ENCODE peak calls at places on chromosomes 12 and 14, in five cellular contexts. K, U, V, N and C are unnamed samples.

GRCh38 chr12:75933136-75933535 is 98.4 kb downstream of the PHLDA1 start:
- DNase-seq in V (peak; percentile 96), U (no peak), N (no peak), K (no peak), C (no peak)

GRCh38 chr14:31787377-31787776 is 226.2 kb downstream of the NUBPL start:
- DNase-seq in U (no peak), N (no peak), V (peak; percentile 11), K (no peak), C (no peak)

GRCh38 chr12:5083955-5084849 is 40.5 kb downstream of the KCNA5 start:
- DNase-seq in U (peak; percentile 73), N (peak; percentile 65), K (no peak), V (peak; percentile 71), C (peak; percentile 72)

GRCh38 chr12:110744697-110745264 is 2.1 kb upstream of the PPP1CC start:
- DNase-seq in U (no peak), V (no peak), K (no peak), N (no peak), C (peak; percentile 28)

GRCh38 chr14:82354126-82354525 is 820.5 kb upstream of the SEL1L start:
- DNase-seq in U (no peak), N (no peak), K (no peak), V (no peak), C (no peak)

GRCh38 chr12:116406529-116406928 is 129.0 kb upstream of the MED13L start:
- DNase-seq in V (peak; percentile 55), U (no peak), N (peak; percentile 50), K (peak; percentile 84), C (peak; percentile 98)

GRCh38 chr12:45458854-45459807 is 243.2 kb downstream of the ANO6 start:
- DNase-seq in U (no peak), K (no peak), V (peak; percentile 13), N (no peak), C (no peak)

GRCh38 chr12:115404761-115405470 is 720.9 kb upstream of the TBX3 start:
- DNase-seq in V (peak; percentile 92), K (no peak), N (no peak), U (no peak), C (no peak)

GRCh38 chr12:88371416-88372183 is 208.7 kb downstream of the KITLG start:
- DNase-seq in K (no peak), N (no peak), U (no peak), V (no peak), C (no peak)

GRCh38 chr14:80110721-80111120 is 100.6 kb downstream of the DIO2 start:
- DNase-seq in K (no peak), V (no peak), N (no peak), U (no peak), C (no peak)

GRCh38 chr14:99562848-99563748 is 40.9 kb downstream of the CCDC85C start:
- DNase-seq in K (peak; percentile 96), U (peak; percentile 82), V (peak; percentile 65), N (peak; percentile 92), C (peak; percentile 91)

GRCh38 chr12:11652351-11653040 is 3.0 kb downstream of the ETV6 start:
- DNase-seq in V (peak; percentile 67), U (no peak), N (no peak), K (no peak), C (no peak)

GRCh38 chr12:88334271-88334670 is 192.2 kb downstream of the TMTC3 start:
- DNase-seq in V (peak; percentile 63), U (peak; percentile 18), N (no peak), K (no peak), C (no peak)

GRCh38 chr12:76552343-76552938 is 7.1 kb downstream of the OSBPL8 start:
- DNase-seq in K (no peak), V (no peak), U (no peak), N (no peak), C (no peak)

GRCh38 chr12:106975098-106975497 is 11.8 kb downstream of the MTERF2 start:
- DNase-seq in U (no peak), K (no peak), N (no peak), V (no peak), C (no peak)

GRCh38 chr12:25386823-25387134 is 136.1 kb upstream of the KRAS start:
- DNase-seq in N (no peak), U (no peak), K (no peak), V (no peak), C (no peak)

GRCh38 chr14:31945074-31945613 is 132.0 kb upstream of the ARHGAP5 start:
- DNase-seq in V (no peak), U (no peak), K (no peak), N (no peak), C (no peak)

GRCh38 chr12:6201775-6202292 is 1.6 kb downstream of the CD9 start:
- DNase-seq in K (no peak), U (no peak), V (no peak), N (no peak), C (no peak)

GRCh38 chr12:54189198-54189539 is 384 bp upstream of the SMUG1 start:
- DNase-seq in K (no peak), U (no peak), N (no peak), V (no peak), C (no peak)

DNA sequence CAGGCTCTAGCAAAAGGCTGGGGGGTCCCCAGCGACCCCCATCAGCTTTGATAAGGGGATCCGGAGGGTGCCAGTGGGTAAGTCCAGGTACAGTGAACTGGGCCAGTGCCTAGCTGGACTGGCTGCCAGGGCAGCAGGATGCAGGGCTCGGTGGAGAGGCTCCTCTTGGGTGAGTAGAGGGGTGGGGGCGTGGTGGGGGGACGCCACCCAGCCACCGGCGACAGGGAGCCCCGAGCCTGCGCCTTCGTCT is 171 bp downstream of the RAPGEF3 start:
- DNase-seq in N (no peak), V (no peak), U (no peak), K (no peak), C (no peak)
- H2BK15ac ChIP-seq in N (peak overlapping the region; percentile 29), V (no peak overlapping the region), U (peak overlapping the region; percentile 53), K (no peak overlapping the region), C (no peak overlapping the region)

DNA sequence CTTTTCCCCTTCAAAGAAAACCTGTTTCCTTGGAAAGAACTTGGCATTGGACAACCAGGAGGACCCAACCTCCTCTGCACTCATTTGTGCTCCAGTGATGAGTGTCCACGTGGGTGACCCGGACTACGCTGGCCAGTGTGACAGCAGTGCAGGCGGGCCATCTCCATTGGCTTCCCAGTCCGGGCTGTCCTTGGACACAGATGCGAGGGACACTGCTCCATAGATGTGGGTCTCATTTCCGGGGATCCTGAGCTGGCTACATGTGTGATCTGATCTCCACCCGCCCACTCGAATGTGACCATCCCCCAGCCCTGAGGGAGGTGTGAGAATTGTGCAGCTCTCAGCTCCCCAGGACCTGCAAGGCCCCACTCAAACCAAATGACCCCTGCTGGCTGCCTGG is 836.6 kb upstream of the TMEM132C start:
- DNase-seq in N (no peak), K (no peak), V (no peak), U (no peak), C (no peak)
- H2BK15ac ChIP-seq in N (no peak overlapping the region), K (no peak overlapping the region), V (no peak overlapping the region), U (no peak overlapping the region), C (no peak overlapping the region)

DNA sequence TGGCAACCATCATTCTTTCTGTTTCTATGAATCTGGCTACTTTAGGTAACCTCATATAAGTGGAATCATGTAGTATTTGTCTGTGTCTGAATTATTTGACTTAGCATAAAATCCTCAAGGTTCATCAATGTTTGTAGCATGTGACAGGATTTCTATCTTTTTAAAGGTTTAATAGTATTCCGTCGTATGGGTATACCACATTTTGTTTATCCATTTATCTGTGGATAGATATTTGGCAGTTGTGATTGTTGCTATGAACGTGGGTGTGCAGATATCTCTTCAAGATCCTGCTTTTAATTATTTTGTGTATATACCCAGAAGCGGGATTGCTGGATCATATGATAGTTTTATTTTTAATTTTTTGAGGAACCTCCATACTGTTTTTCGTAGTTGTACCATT is 421.7 kb downstream of the PCNX1 start:
- DNase-seq in U (no peak), V (no peak), K (no peak), N (no peak), C (no peak)
- H2BK15ac ChIP-seq in U (no peak overlapping the region), V (no peak overlapping the region), K (no peak overlapping the region), N (no peak overlapping the region), C (no peak overlapping the region)

GRCh38 chr14:105005929-105006830 is 14.7 kb downstream of the CDCA4 start:
- DNase-seq in N (no peak), V (no peak), U (no peak), K (no peak), C (no peak)
- H2BK15ac ChIP-seq in N (no peak overlapping the region), V (no peak overlapping the region), U (no peak overlapping the region), K (no peak overlapping the region), C (no peak overlapping the region)

DNA sequence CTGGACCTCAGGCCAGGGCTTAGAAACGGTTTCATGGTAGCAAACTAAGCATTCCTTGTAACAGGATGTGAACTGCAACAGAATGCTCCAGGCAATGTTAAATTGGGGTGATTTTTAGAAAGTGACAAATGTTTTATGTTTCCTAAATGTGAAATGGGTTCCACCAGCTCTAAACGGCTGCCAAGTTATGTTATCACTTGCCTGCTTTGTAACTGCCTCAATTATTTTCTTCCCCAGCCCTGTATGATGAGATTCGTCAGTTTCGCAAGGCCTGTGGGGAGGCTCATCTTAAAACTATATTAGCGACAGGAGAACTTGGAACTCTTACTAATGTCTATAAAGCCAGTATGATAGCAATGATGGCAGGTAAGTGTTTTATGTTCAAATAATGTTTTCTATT is 70.9 kb downstream of the DERA start:
- DNase-seq in K (no peak), U (no peak), N (no peak), V (peak; percentile 17), C (no peak)
- H2BK15ac ChIP-seq in K (no peak overlapping the region), U (no peak overlapping the region), N (no peak overlapping the region), V (no peak overlapping the region), C (no peak overlapping the region)

DNA sequence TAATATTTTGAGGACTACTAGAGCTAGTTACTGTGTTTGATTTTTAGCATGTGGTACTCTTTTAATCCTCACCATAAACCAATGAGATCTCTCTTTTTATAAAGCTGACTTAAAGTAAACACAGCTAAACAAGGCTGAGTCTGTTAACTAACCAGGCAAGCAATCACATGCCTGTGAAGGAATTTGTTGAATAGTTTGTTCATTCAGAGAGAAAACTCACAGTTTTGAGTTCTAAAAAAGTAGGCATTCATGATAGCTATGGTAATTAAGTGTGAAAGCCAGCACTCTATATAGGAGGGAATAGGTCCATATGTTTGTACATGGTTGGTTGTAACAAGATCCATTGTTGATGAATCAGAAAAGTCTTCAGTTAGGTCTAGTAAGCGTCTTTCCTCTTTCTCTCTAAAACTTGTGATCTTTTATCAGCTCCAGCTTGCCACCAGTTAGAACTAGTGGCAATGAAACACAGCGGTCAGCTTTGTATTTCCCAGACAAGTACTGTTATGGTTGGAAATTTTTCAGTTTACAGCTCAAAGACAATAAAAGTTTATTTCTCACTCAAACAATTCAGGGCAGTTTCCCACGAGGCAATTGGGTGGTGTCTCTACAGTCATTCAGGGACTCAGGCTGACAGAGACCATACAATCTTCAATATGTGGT is 203.3 kb downstream of the KIF21A start:
- DNase-seq in V (no peak), N (no peak), U (no peak), K (no peak), C (peak; percentile 13)
- H2BK15ac ChIP-seq in V (no peak overlapping the region), N (no peak overlapping the region), U (no peak overlapping the region), K (no peak overlapping the region), C (no peak overlapping the region)